ENCODE peak calls at places on chromosomes 11 and 22, in ten cellular contexts. One of them, this sample, is unnamed.

GRCh38 chr11:130918081-130918480 is 1.8 kb upstream of the SNX19 start:
- DNase-seq in GM12878: no peak
- DNase-seq in MM.1S: no peak
- DNase-seq in body of pancreas: peak
- DNase-seq in psoas muscle: no peak
- DNase-seq in cardiac muscle cell: no peak
- DNase-seq in PC-9: no peak
- DNase-seq in upper lobe of left lung: no peak
- DNase-seq in fibroblast of the aortic adventitia: no peak
- DNase-seq in tibial nerve: no peak
- DNase-seq in this sample: no peak

GRCh38 chr22:24185501-24186351 is 4.4 kb downstream of the SUSD2 start:
- DNase-seq in GM12878: no peak
- DNase-seq in MM.1S: no peak
- DNase-seq in body of pancreas: no peak
- DNase-seq in psoas muscle: peak
- DNase-seq in cardiac muscle cell: no peak
- DNase-seq in PC-9: no peak
- DNase-seq in upper lobe of left lung: no peak
- DNase-seq in fibroblast of the aortic adventitia: no peak
- DNase-seq in tibial nerve: no peak
- DNase-seq in this sample: no peak

GRCh38 chr11:118841469-118842222 is 42.0 kb upstream of the CXCR5 start:
- DNase-seq in GM12878: peak
- DNase-seq in MM.1S: peak
- DNase-seq in body of pancreas: no peak
- DNase-seq in psoas muscle: no peak
- DNase-seq in cardiac muscle cell: no peak
- DNase-seq in PC-9: no peak
- DNase-seq in upper lobe of left lung: no peak
- DNase-seq in fibroblast of the aortic adventitia: no peak
- DNase-seq in tibial nerve: no peak
- DNase-seq in this sample: no peak

GRCh38 chr22:39251762-39252460 is 7.1 kb upstream of the PDGFB start:
- DNase-seq in GM12878: no peak
- DNase-seq in MM.1S: no peak
- DNase-seq in body of pancreas: no peak
- DNase-seq in psoas muscle: peak
- DNase-seq in cardiac muscle cell: no peak
- DNase-seq in PC-9: peak
- DNase-seq in upper lobe of left lung: no peak
- DNase-seq in fibroblast of the aortic adventitia: no peak
- DNase-seq in tibial nerve: no peak
- DNase-seq in this sample: no peak

GRCh38 chr11:10674991-10675440 is 18.5 kb downstream of the IRAG1 start:
- DNase-seq in GM12878: no peak
- DNase-seq in MM.1S: no peak
- DNase-seq in body of pancreas: no peak
- DNase-seq in psoas muscle: peak
- DNase-seq in cardiac muscle cell: no peak
- DNase-seq in PC-9: no peak
- DNase-seq in upper lobe of left lung: peak
- DNase-seq in fibroblast of the aortic adventitia: peak
- DNase-seq in tibial nerve: peak
- DNase-seq in this sample: no peak

GRCh38 chr11:78733031-78733430 is 158.4 kb upstream of the NARS2 start:
- DNase-seq in GM12878: no peak
- DNase-seq in MM.1S: no peak
- DNase-seq in body of pancreas: no peak
- DNase-seq in psoas muscle: no peak
- DNase-seq in cardiac muscle cell: no peak
- DNase-seq in PC-9: no peak
- DNase-seq in upper lobe of left lung: no peak
- DNase-seq in fibroblast of the aortic adventitia: no peak
- DNase-seq in tibial nerve: no peak
- DNase-seq in this sample: peak

GRCh38 chr11:48052183-48053040 is 72.1 kb downstream of the PTPRJ start:
- DNase-seq in GM12878: no peak
- DNase-seq in MM.1S: no peak
- DNase-seq in body of pancreas: peak
- DNase-seq in psoas muscle: no peak
- DNase-seq in cardiac muscle cell: peak
- DNase-seq in PC-9: peak
- DNase-seq in upper lobe of left lung: peak
- DNase-seq in fibroblast of the aortic adventitia: peak
- DNase-seq in tibial nerve: no peak
- DNase-seq in this sample: no peak

GRCh38 chr22:29503811-29504372 is 23.9 kb downstream of the NEFH start:
- DNase-seq in GM12878: no peak
- DNase-seq in MM.1S: no peak
- DNase-seq in body of pancreas: peak
- DNase-seq in psoas muscle: no peak
- DNase-seq in cardiac muscle cell: peak
- DNase-seq in PC-9: no peak
- DNase-seq in upper lobe of left lung: peak
- DNase-seq in fibroblast of the aortic adventitia: peak
- DNase-seq in tibial nerve: peak
- DNase-seq in this sample: peak

GRCh38 chr11:128731041-128731663 is 37.3 kb downstream of the FLI1 start:
- DNase-seq in GM12878: no peak
- DNase-seq in MM.1S: peak
- DNase-seq in body of pancreas: no peak
- DNase-seq in psoas muscle: no peak
- DNase-seq in cardiac muscle cell: no peak
- DNase-seq in PC-9: no peak
- DNase-seq in upper lobe of left lung: no peak
- DNase-seq in fibroblast of the aortic adventitia: no peak
- DNase-seq in tibial nerve: no peak
- DNase-seq in this sample: no peak

DNA sequence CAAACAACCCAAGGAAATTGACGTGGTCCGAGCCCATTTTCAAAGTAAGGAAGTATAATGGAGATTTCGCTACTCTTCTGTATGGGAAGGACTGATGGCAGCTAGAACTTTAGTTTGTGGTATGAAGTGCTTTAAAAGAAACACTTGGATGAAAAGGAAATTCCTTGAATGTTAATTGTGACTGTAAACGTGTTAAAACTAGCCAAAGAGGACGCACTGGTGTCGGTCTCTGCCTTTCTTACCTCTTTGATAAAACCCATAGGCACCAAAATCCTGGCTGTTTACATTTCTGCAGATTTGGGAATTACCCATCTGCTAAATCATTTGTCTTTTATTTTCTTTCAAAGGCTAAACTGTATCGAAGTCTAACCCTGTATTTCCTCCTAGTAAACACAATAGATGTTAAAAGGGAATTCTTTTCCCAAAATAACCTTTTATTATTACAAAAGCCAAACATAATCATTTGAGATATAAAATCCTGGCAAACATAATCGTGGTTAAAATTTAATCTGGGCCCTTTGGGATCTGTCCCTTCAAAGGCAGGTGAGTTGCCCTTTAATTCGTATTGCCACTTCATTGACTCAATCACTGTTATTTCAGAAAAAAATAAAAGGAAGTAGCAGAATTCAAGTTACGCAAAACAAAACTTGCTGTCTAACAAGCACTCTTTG is 2.4 kb downstream of the RASSF10 start:
- DNase-seq in GM12878: no peak
- DNase-seq in MM.1S: no peak
- DNase-seq in body of pancreas: peak
- DNase-seq in psoas muscle: no peak
- DNase-seq in cardiac muscle cell: no peak
- DNase-seq in PC-9: no peak
- DNase-seq in upper lobe of left lung: no peak
- DNase-seq in fibroblast of the aortic adventitia: no peak
- DNase-seq in tibial nerve: no peak
- DNase-seq in this sample: no peak
- H3K4me3 ChIP-seq in GM12878: no peak
- H3K4me3 ChIP-seq in MM.1S: no peak
- H3K4me3 ChIP-seq in body of pancreas: no peak
- H3K4me3 ChIP-seq in psoas muscle: peak
- H3K4me3 ChIP-seq in cardiac muscle cell: peak
- H3K4me3 ChIP-seq in PC-9: no peak
- H3K4me3 ChIP-seq in upper lobe of left lung: peak
- H3K4me3 ChIP-seq in fibroblast of the aortic adventitia: no peak
- H3K4me3 ChIP-seq in tibial nerve: no peak
- H3K4me3 ChIP-seq in this sample: no peak

DNA sequence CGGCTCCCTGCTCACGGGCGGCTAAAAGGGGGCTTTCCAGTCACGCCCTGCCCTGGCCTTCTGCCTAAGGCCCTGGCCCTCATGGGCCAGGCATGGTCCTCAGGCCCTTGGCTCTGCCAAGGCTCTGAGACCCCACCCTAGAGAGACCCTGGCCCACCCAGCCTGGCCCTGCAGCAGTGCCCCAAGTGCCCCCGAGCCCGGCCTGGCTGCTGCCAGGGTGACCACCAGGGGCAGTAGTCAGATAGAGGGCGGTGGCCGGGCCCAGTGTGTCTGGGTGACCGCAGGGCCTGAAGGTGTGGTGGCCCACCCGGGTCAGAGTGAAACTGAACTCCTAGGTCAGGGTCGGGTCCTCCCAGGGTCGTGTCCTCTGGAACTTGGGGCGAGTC is 29.4 kb upstream of the CCDC188 start:
- DNase-seq in GM12878: no peak
- DNase-seq in MM.1S: no peak
- DNase-seq in body of pancreas: no peak
- DNase-seq in psoas muscle: no peak
- DNase-seq in cardiac muscle cell: no peak
- DNase-seq in PC-9: no peak
- DNase-seq in upper lobe of left lung: no peak
- DNase-seq in fibroblast of the aortic adventitia: no peak
- DNase-seq in tibial nerve: no peak
- DNase-seq in this sample: no peak
- TF ChIP-seq CTCF in GM12878: no peak
- TF ChIP-seq CTCF in MM.1S: peak
- TF ChIP-seq CTCF in body of pancreas: no peak
- TF ChIP-seq CTCF in psoas muscle: no peak
- TF ChIP-seq CTCF in cardiac muscle cell: peak
- TF ChIP-seq CTCF in PC-9: peak
- TF ChIP-seq CTCF in upper lobe of left lung: no peak
- TF ChIP-seq CTCF in fibroblast of the aortic adventitia: peak
- TF ChIP-seq CTCF in tibial nerve: no peak
- TF ChIP-seq CTCF in this sample: peak

GRCh38 chr11:13386567-13386966 is 76.5 kb downstream of the BTBD10 start:
- DNase-seq in GM12878: no peak
- DNase-seq in MM.1S: no peak
- DNase-seq in body of pancreas: no peak
- DNase-seq in psoas muscle: no peak
- DNase-seq in cardiac muscle cell: no peak
- DNase-seq in PC-9: no peak
- DNase-seq in upper lobe of left lung: no peak
- DNase-seq in fibroblast of the aortic adventitia: no peak
- DNase-seq in tibial nerve: no peak
- DNase-seq in this sample: no peak

GRCh38 chr11:13388741-13389140 is 74.3 kb downstream of the BTBD10 start:
- DNase-seq in GM12878: no peak
- DNase-seq in MM.1S: no peak
- DNase-seq in body of pancreas: no peak
- DNase-seq in psoas muscle: no peak
- DNase-seq in cardiac muscle cell: no peak
- DNase-seq in PC-9: no peak
- DNase-seq in upper lobe of left lung: no peak
- DNase-seq in fibroblast of the aortic adventitia: no peak
- DNase-seq in tibial nerve: no peak
- DNase-seq in this sample: peak

GRCh38 chr11:13380731-13381130 is 82.3 kb downstream of the BTBD10 start:
- DNase-seq in GM12878: no peak
- DNase-seq in MM.1S: no peak
- DNase-seq in body of pancreas: no peak
- DNase-seq in psoas muscle: no peak
- DNase-seq in cardiac muscle cell: no peak
- DNase-seq in PC-9: no peak
- DNase-seq in upper lobe of left lung: no peak
- DNase-seq in fibroblast of the aortic adventitia: no peak
- DNase-seq in tibial nerve: no peak
- DNase-seq in this sample: no peak

GRCh38 chr11:13382751-13383150 is 80.3 kb downstream of the BTBD10 start:
- DNase-seq in GM12878: no peak
- DNase-seq in MM.1S: no peak
- DNase-seq in body of pancreas: no peak
- DNase-seq in psoas muscle: no peak
- DNase-seq in cardiac muscle cell: no peak
- DNase-seq in PC-9: no peak
- DNase-seq in upper lobe of left lung: no peak
- DNase-seq in fibroblast of the aortic adventitia: no peak
- DNase-seq in tibial nerve: no peak
- DNase-seq in this sample: no peak

GRCh38 chr11:13384837-13385417 is 78.1 kb downstream of the BTBD10 start:
- DNase-seq in GM12878: peak
- DNase-seq in MM.1S: peak
- DNase-seq in body of pancreas: peak
- DNase-seq in psoas muscle: no peak
- DNase-seq in cardiac muscle cell: peak
- DNase-seq in PC-9: peak
- DNase-seq in upper lobe of left lung: no peak
- DNase-seq in fibroblast of the aortic adventitia: peak
- DNase-seq in tibial nerve: no peak
- DNase-seq in this sample: peak
- H3K4me3 ChIP-seq in GM12878: no peak
- H3K4me3 ChIP-seq in MM.1S: no peak
- H3K4me3 ChIP-seq in body of pancreas: no peak
- H3K4me3 ChIP-seq in psoas muscle: no peak
- H3K4me3 ChIP-seq in cardiac muscle cell: no peak
- H3K4me3 ChIP-seq in PC-9: no peak
- H3K4me3 ChIP-seq in upper lobe of left lung: no peak
- H3K4me3 ChIP-seq in fibroblast of the aortic adventitia: no peak
- H3K4me3 ChIP-seq in tibial nerve: no peak
- H3K4me3 ChIP-seq in this sample: no peak

GRCh38 chr11:2391663-2391975 is 8.9 kb upstream of the TSSC4 start:
- DNase-seq in GM12878: no peak
- DNase-seq in MM.1S: no peak
- DNase-seq in body of pancreas: no peak
- DNase-seq in psoas muscle: no peak
- DNase-seq in cardiac muscle cell: no peak
- DNase-seq in PC-9: no peak
- DNase-seq in upper lobe of left lung: no peak
- DNase-seq in fibroblast of the aortic adventitia: no peak
- DNase-seq in tibial nerve: no peak
- DNase-seq in this sample: no peak

GRCh38 chr11:2390871-2391662 is 9.5 kb upstream of the TSSC4 start:
- DNase-seq in GM12878: no peak
- DNase-seq in MM.1S: no peak
- DNase-seq in body of pancreas: no peak
- DNase-seq in psoas muscle: no peak
- DNase-seq in cardiac muscle cell: no peak
- DNase-seq in PC-9: peak
- DNase-seq in upper lobe of left lung: no peak
- DNase-seq in fibroblast of the aortic adventitia: peak
- DNase-seq in tibial nerve: no peak
- DNase-seq in this sample: peak

GRCh38 chr11:2389344-2390026 is 11.1 kb upstream of the TSSC4 start:
- DNase-seq in GM12878: no peak
- DNase-seq in MM.1S: no peak
- DNase-seq in body of pancreas: no peak
- DNase-seq in psoas muscle: no peak
- DNase-seq in cardiac muscle cell: no peak
- DNase-seq in PC-9: no peak
- DNase-seq in upper lobe of left lung: no peak
- DNase-seq in fibroblast of the aortic adventitia: no peak
- DNase-seq in tibial nerve: no peak
- DNase-seq in this sample: no peak

GRCh38 chr11:2388431-2389024 is 11.4 kb downstream of the CD81 start:
- DNase-seq in GM12878: no peak
- DNase-seq in MM.1S: no peak
- DNase-seq in body of pancreas: no peak
- DNase-seq in psoas muscle: no peak
- DNase-seq in cardiac muscle cell: no peak
- DNase-seq in PC-9: no peak
- DNase-seq in upper lobe of left lung: no peak
- DNase-seq in fibroblast of the aortic adventitia: no peak
- DNase-seq in tibial nerve: no peak
- DNase-seq in this sample: no peak

GRCh38 chr11:2390091-2390870 is 10.3 kb upstream of the TSSC4 start:
- DNase-seq in GM12878: no peak
- DNase-seq in MM.1S: no peak
- DNase-seq in body of pancreas: no peak
- DNase-seq in psoas muscle: peak
- DNase-seq in cardiac muscle cell: no peak
- DNase-seq in PC-9: no peak
- DNase-seq in upper lobe of left lung: peak
- DNase-seq in fibroblast of the aortic adventitia: no peak
- DNase-seq in tibial nerve: no peak
- DNase-seq in this sample: peak
- TF ChIP-seq CTCF in GM12878: no peak
- TF ChIP-seq CTCF in MM.1S: no peak
- TF ChIP-seq CTCF in body of pancreas: no peak
- TF ChIP-seq CTCF in psoas muscle: no peak
- TF ChIP-seq CTCF in cardiac muscle cell: no peak
- TF ChIP-seq CTCF in PC-9: no peak
- TF ChIP-seq CTCF in upper lobe of left lung: no peak
- TF ChIP-seq CTCF in fibroblast of the aortic adventitia: no peak
- TF ChIP-seq CTCF in tibial nerve: no peak
- TF ChIP-seq CTCF in this sample: no peak